ENCODE peak calls at places on chromosomes 3 and 15, in eight cellular contexts. Z, H, C, G, A, J, V and M are unnamed samples.

GRCh38 chr3:51681453-51681852 is 10.4 kb downstream of the TEX264 start:
- DNase-seq in A (no peak), G (peak), V (no peak), J (peak), Z (peak), C (peak), H (peak), M (peak)

GRCh38 chr15:78691167-78691872 is 50.3 kb upstream of the CHRNB4 start:
- DNase-seq in V (no peak), C (no peak), A (no peak), H (no peak), Z (no peak), J (no peak), G (no peak), M (no peak)

GRCh38 chr15:70195171-70195807 is 97.6 kb upstream of the TLE3 start:
- DNase-seq in Z (no peak), G (no peak), V (no peak), C (no peak), J (no peak), A (no peak), H (no peak), M (peak)

GRCh38 chr3:30114918-30115317 is 491.5 kb upstream of the TGFBR2 start:
- DNase-seq in V (no peak), H (no peak), A (no peak), Z (no peak), C (no peak), J (no peak), G (no peak), M (no peak)

GRCh38 chr3:186093271-186093900 is 15.5 kb downstream of the ETV5 start:
- DNase-seq in Z (no peak), J (no peak), G (no peak), A (no peak), V (peak), H (no peak), C (no peak), M (no peak)

GRCh38 chr15:83106994-83107840 is at the start of gene TM6SF1:
- DNase-seq in G (peak), C (no peak), A (no peak), H (no peak), V (no peak), Z (peak), J (peak), M (peak)

GRCh38 chr3:58581328-58582091 is 4.3 kb upstream of the FAM107A start:
- DNase-seq in J (no peak), G (no peak), Z (no peak), V (peak), A (no peak), H (no peak), C (no peak), M (no peak)

GRCh38 chr15:100005715-100006114 is 272.5 kb upstream of the LYSMD4 start:
- DNase-seq in Z (no peak), V (no peak), H (no peak), A (no peak), J (no peak), C (no peak), G (no peak), M (no peak)

GRCh38 chr15:98311566-98312188 is 336.7 kb upstream of the IGF1R start:
- DNase-seq in C (peak), Z (peak), H (peak), V (peak), G (peak), J (peak), A (peak), M (peak)

GRCh38 chr3:169169340-169169963 is 494.1 kb downstream of the MECOM start:
- DNase-seq in V (no peak), Z (no peak), C (no peak), J (no peak), G (no peak), A (no peak), H (no peak), M (no peak)

GRCh38 chr3:126679831-126680677 is 24.0 kb upstream of the CHCHD6 start:
- DNase-seq in H (no peak), J (no peak), V (no peak), A (no peak), C (no peak), G (no peak), Z (peak), M (no peak)

GRCh38 chr15:40754574-40754882 is 526 bp downstream of the RMDN3 start:
- DNase-seq in Z (no peak), H (no peak), V (no peak), J (no peak), C (no peak), A (no peak), G (no peak), M (no peak)

GRCh38 chr3:49609314-49609713 is 55.0 kb downstream of the BSN start:
- DNase-seq in G (no peak), V (no peak), C (no peak), A (no peak), Z (no peak), J (no peak), H (no peak), M (no peak)

GRCh38 chr3:4907647-4908046 is 71.6 kb upstream of the BHLHE40 start:
- DNase-seq in Z (no peak), A (no peak), J (no peak), C (no peak), H (no peak), V (no peak), G (no peak), M (no peak)

GRCh38 chr15:60757831-60758570 is 279.1 kb upstream of the ICE2 start:
- DNase-seq in H (no peak), C (no peak), V (no peak), J (no peak), Z (no peak), A (no peak), G (no peak), M (no peak)

GRCh38 chr3:56137406-56137805 is 330.9 kb downstream of the ERC2 start:
- DNase-seq in A (no peak), J (no peak), H (no peak), V (no peak), Z (no peak), C (no peak), G (no peak), M (no peak)

GRCh38 chr3:179229177-179229576 is 21.7 kb downstream of the KCNMB3 start:
- DNase-seq in J (no peak), H (no peak), C (no peak), Z (no peak), V (no peak), G (no peak), A (no peak), M (no peak)